ENCODE peak calls at places on chromosomes 1 and 21, in six cellular contexts. Y is activated B cell treated with CpG ODN at 0.5 μM for 24 hours, B is fibroblast of pulmonary artery, U is colonic mucosa, S is cardiac muscle cell, A is HCT116. X is an unnamed sample.
A peak's percentile ranks its signal among the peaks of the same experiment; 100 is the strongest.

GRCh38 chr1:23657659-23658275 is 33.8 kb upstream of the RPL11 start:
- DNase-seq in Y (peak; percentile 32), B (peak; percentile 53), U (peak; percentile 53), S (peak; percentile 81), A (peak; percentile 60), X (peak; percentile 76)

GRCh38 chr1:27605796-27606707 is 2.1 kb upstream of the AHDC1 start:
- DNase-seq in Y (peak; percentile 45), B (peak; percentile 73), U (peak; percentile 69), S (peak; percentile 73), A (peak; percentile 51), X (no peak)

GRCh38 chr21:16196521-16197208 is 466.9 kb downstream of the USP25 start:
- DNase-seq in Y (no peak), B (peak; percentile 49), U (no peak), S (no peak), A (no peak), X (no peak)

GRCh38 chr1:167171286-167171929 is 49.3 kb upstream of the POU2F1 start:
- DNase-seq in Y (no peak), B (no peak), U (no peak), S (no peak), A (no peak), X (no peak)

GRCh38 chr21:35565204-35565611 is 495.1 kb downstream of the SETD4 start:
- DNase-seq in Y (no peak), B (peak; percentile 87), U (no peak), S (no peak), A (no peak), X (no peak)

GRCh38 chr1:1969505-1969900 is 34.1 kb downstream of the CFAP74 start:
- DNase-seq in Y (no peak), B (no peak), U (no peak), S (no peak), A (no peak), X (no peak)

GRCh38 chr1:183543619-183544204 is 46.5 kb downstream of the NCF2 start:
- DNase-seq in Y (no peak), B (peak; percentile 81), U (peak; percentile 27), S (peak; percentile 56), A (peak; percentile 23), X (no peak)

GRCh38 chr1:246613131-246613758 is 47.0 kb downstream of the CNST start:
- DNase-seq in Y (no peak), B (no peak), U (no peak), S (no peak), A (no peak), X (no peak)

GRCh38 chr1:150151291-150152181 is 1.8 kb downstream of the PLEKHO1 start:
- DNase-seq in Y (peak; percentile 43), B (no peak), U (no peak), S (no peak), A (no peak), X (no peak)

GRCh38 chr21:46014828-46015227 is 33.3 kb downstream of the COL6A1 start:
- DNase-seq in Y (no peak), B (no peak), U (no peak), S (no peak), A (no peak), X (no peak)

GRCh38 chr21:46020581-46020980 is 39.0 kb downstream of the COL6A1 start:
- DNase-seq in Y (no peak), B (no peak), U (no peak), S (no peak), A (no peak), X (no peak)

GRCh38 chr21:46018615-46019014 is 37.0 kb downstream of the COL6A1 start:
- DNase-seq in Y (no peak), B (no peak), U (no peak), S (no peak), A (no peak), X (no peak)

GRCh38 chr21:46017148-46017547 is 35.6 kb downstream of the COL6A1 start:
- DNase-seq in Y (no peak), B (no peak), U (no peak), S (no peak), A (no peak), X (no peak)

GRCh38 chr21:46017695-46018094 is 36.1 kb downstream of the COL6A1 start:
- DNase-seq in Y (no peak), B (no peak), U (no peak), S (no peak), A (no peak), X (no peak)
- TF ChIP-seq CTCF in Y (no peak), B (no peak), U (no peak), S (no peak), A (no peak), X (no peak)

DNA sequence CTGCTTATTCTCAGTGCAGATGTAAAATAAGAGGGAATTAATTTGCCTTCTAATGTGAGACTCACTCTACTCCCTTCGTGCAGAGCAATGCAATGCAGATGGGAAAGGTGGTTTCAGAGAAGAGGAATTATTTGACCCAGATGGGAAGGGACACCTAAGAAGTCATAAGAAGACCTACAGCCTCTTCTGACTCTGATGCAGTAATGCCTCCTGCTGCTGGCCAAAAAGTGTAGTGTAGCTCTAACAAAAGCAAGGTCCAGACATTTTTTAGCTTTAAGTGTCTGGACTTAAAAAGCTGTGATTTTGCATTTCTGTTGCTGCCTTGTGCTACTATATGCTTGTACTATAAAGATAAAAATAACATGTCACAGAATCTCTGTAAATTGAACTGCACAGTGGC is 501.4 kb downstream of the TTLL7 start:
- DNase-seq in Y (no peak), B (peak; percentile 2), U (no peak), S (peak; percentile 23), A (no peak), X (no peak)
- TF ChIP-seq CTCF in Y (no peak), B (peak; percentile 21), U (no peak), S (no peak), A (peak; percentile 27), X (peak; percentile 46)

GRCh38 chr1:231626951-231627614 is 493 bp downstream of the DISC1 start:
- DNase-seq in Y (peak; percentile 46), B (peak; percentile 49), U (peak; percentile 79), S (peak; percentile 68), A (no peak), X (peak; percentile 70)
- TF ChIP-seq CTCF in Y (no peak), B (no peak), U (no peak), S (no peak), A (no peak), X (no peak)

DNA sequence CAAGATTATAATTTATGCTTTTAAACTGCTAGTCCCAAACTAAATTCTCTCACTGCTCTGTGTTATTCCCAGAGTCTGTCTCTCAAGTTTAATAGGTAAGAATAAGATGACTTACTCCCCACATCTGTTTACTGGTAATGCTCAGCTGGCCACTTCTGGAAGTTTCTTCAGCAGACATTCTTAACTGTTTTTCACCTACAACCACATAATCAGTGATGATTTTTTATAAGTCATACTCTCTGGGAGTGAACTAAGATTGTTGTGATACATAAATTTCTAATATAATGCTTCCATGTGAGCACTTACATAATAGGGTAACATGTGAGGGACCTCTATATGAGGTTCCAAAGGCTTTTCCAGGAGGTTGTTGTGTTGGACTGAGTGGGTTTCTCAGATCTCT is 8.7 kb downstream of the SLAMF7 start:
- DNase-seq in Y (no peak), B (no peak), U (no peak), S (no peak), A (no peak), X (no peak)
- TF ChIP-seq CTCF in Y (no peak), B (no peak), U (no peak), S (no peak), A (no peak), X (no peak)

GRCh38 chr1:63073530-63074306 is 248.6 kb upstream of the FOXD3 start:
- DNase-seq in Y (no peak), B (no peak), U (no peak), S (peak; percentile 5), A (no peak), X (no peak)
- TF ChIP-seq CTCF in Y (no peak), B (no peak), U (no peak), S (peak; percentile 33), A (no peak), X (no peak)

GRCh38 chr21:23026878-23027277 is 2028.7 kb downstream of the NCAM2 start:
- DNase-seq in Y (no peak), B (no peak), U (no peak), S (no peak), A (no peak), X (no peak)
- TF ChIP-seq CTCF in Y (no peak), B (no peak), U (no peak), S (no peak), A (no peak), X (no peak)